ENCODE peak calls at places on chromosome 4, in five cellular contexts. U is cardiac muscle cell, C is glutamatergic neuron, T is renal cortical epithelial cell, S is brain microvascular endothelial cell. M is an unnamed sample.

GRCh38 chr4:99315839-99316238 is 5.4 kb downstream of the ADH1B start:
- DNase-seq in S (no peak), T (no peak), C (no peak), U (no peak), M (no peak)

GRCh38 chr4:76982638-76983579 is 33.4 kb downstream of the SEPTIN11 start:
- DNase-seq in U (peak), S (no peak), T (no peak), C (no peak), M (no peak)

GRCh38 chr4:183658362-183659028 is 490 bp downstream of the RWDD4 start:
- DNase-seq in S (no peak), C (peak), T (peak), U (peak), M (no peak)

GRCh38 chr4:15649914-15650545 is 5.1 kb downstream of the FBXL5 start:
- DNase-seq in U (peak), T (peak), S (peak), C (peak), M (peak)

GRCh38 chr4:147910315-147910714 is 178.4 kb downstream of the ARHGAP10 start:
- DNase-seq in T (no peak), C (no peak), S (no peak), U (no peak), M (no peak)

GRCh38 chr4:154065368-154065767 is 276.5 kb upstream of the SFRP2 start:
- DNase-seq in S (no peak), C (no peak), U (no peak), T (no peak), M (no peak)

GRCh38 chr4:7427326-7428260 is 7.1 kb downstream of the PSAPL1 start:
- DNase-seq in S (no peak), C (no peak), U (no peak), T (no peak), M (no peak)

GRCh38 chr4:160825644-160826338 is 1338.0 kb downstream of the FSTL5 start:
- DNase-seq in U (no peak), C (no peak), S (no peak), T (no peak), M (no peak)

GRCh38 chr4:109296545-109296944 is 5.9 kb downstream of the COL25A1 start:
- DNase-seq in C (no peak), U (no peak), S (no peak), T (peak), M (no peak)

GRCh38 chr4:184470785-184471110 is 3.6 kb downstream of the IRF2 start:
- DNase-seq in S (no peak), T (no peak), U (no peak), C (no peak), M (no peak)

GRCh38 chr4:24704152-24704551 is 91.2 kb upstream of the SOD3 start:
- DNase-seq in T (no peak), U (no peak), S (no peak), C (no peak), M (peak)

GRCh38 chr4:2436301-2436700 is 17.5 kb downstream of the CFAP99 start:
- DNase-seq in C (no peak), S (no peak), U (no peak), T (no peak), M (no peak)

GRCh38 chr4:114208747-114209146 is 229.3 kb upstream of the ARSJ start:
- DNase-seq in T (peak), C (no peak), S (peak), U (no peak), M (no peak)

GRCh38 chr4:99624141-99624719 is 33.4 kb downstream of the C4orf54 start:
- DNase-seq in C (no peak), U (no peak), T (peak), S (no peak), M (no peak)

GRCh38 chr4:59612235-59612634 is 1587.9 kb upstream of the ADGRL3 start:
- DNase-seq in U (peak), S (peak), T (peak), C (no peak), M (no peak)

GRCh38 chr4:175054980-175055379 is 136.8 kb downstream of the ADAM29 start:
- DNase-seq in S (no peak), U (no peak), T (no peak), C (no peak), M (no peak)

GRCh38 chr4:139986621-139987510 is 167.1 kb downstream of the MAML3 start:
- DNase-seq in C (peak), S (no peak), T (no peak), U (peak), M (no peak)

GRCh38 chr4:152724494-152724893 is 44.7 kb upstream of the TMEM154 start:
- DNase-seq in T (no peak), C (no peak), U (no peak), S (no peak), M (no peak)

GRCh38 chr4:84938316-84938715 is 28.2 kb downstream of the WDFY3 start:
- DNase-seq in U (peak), T (peak), C (no peak), S (peak), M (no peak)

GRCh38 chr4:57270350-57270749 is 160.2 kb upstream of the IGFBP7 start:
- DNase-seq in C (peak), S (no peak), U (peak), T (peak), M (no peak)

GRCh38 chr4:5804656-5805055 is 88.2 kb downstream of the CRMP1 start:
- DNase-seq in U (no peak), S (no peak), T (no peak), C (no peak), M (no peak)

GRCh38 chr4:108532187-108532586 is 88.2 kb upstream of the RPL34 start:
- DNase-seq in S (no peak), C (no peak), T (no peak), U (no peak), M (no peak)

GRCh38 chr4:173014113-173014558 is 154.5 kb upstream of the GALNT7 start:
- DNase-seq in U (peak), S (peak), C (peak), T (peak), M (peak)

GRCh38 chr4:112894951-112895350 is 154.5 kb upstream of the ANK2 start:
- DNase-seq in C (no peak), T (no peak), S (no peak), U (no peak), M (no peak)

GRCh38 chr4:113434247-113434587 is 327.3 kb downstream of the CAMK2D start:
- DNase-seq in T (peak), S (no peak), U (peak), C (no peak), M (no peak)

M was measured in neuronal stem cell.